ENCODE peak calls at places on chromosome 20, in six cellular contexts. J is fibroblast of lung, O is pancreas, Q is heart right ventricle, Z is GM23338, X is neuronal stem cell. U is an unnamed sample.

GRCh38 chr20:53795170-53795569 is 201.5 kb upstream of the ZNF217 start:
- DNase-seq in J (peak; percentile 61), O (no peak), Q (no peak), Z (no peak), X (no peak), U (no peak)

GRCh38 chr20:57851025-57851682 is 141.3 kb upstream of the PMEPA1 start:
- DNase-seq in J (no peak), O (no peak), Q (peak; percentile 67), Z (no peak), X (no peak), U (no peak)

GRCh38 chr20:2778602-2779321 is 21.7 kb downstream of the CPXM1 start:
- DNase-seq in J (no peak), O (no peak), Q (no peak), Z (no peak), X (no peak), U (no peak)

GRCh38 chr20:6055161-6055783 is 1.4 kb upstream of the LRRN4 start:
- DNase-seq in J (no peak), O (no peak), Q (no peak), Z (no peak), X (no peak), U (no peak)

GRCh38 chr20:3812975-3813599 is 7.3 kb upstream of the AP5S1 start:
- DNase-seq in J (no peak), O (no peak), Q (no peak), Z (no peak), X (no peak), U (no peak)

GRCh38 chr20:58810879-58811250 is 39.8 kb downstream of the GNAS-AS1 start:
- DNase-seq in J (no peak), O (no peak), Q (no peak), Z (no peak), X (no peak), U (no peak)

GRCh38 chr20:14829897-14830296 is 492.5 kb upstream of the FLRT3 start:
- DNase-seq in J (no peak), O (no peak), Q (no peak), Z (no peak), X (no peak), U (no peak)

GRCh38 chr20:33433465-33433864 is 10.1 kb downstream of the SNTA1 start:
- DNase-seq in J (no peak), O (no peak), Q (peak; percentile 81), Z (no peak), X (no peak), U (peak; percentile 5)

GRCh38 chr20:4471221-4471620 is 250.5 kb upstream of the PRND start:
- DNase-seq in J (peak; percentile 55), O (no peak), Q (no peak), Z (no peak), X (no peak), U (no peak)

GRCh38 chr20:46022411-46023147 is 6.4 kb upstream of the SLC12A5 start:
- DNase-seq in J (no peak), O (peak; percentile 91), Q (peak; percentile 39), Z (peak; percentile 85), X (no peak), U (peak; percentile 72)

GRCh38 chr20:25676164-25676809 is 20.4 kb downstream of the ZNF337 start:
- DNase-seq in J (peak; percentile 81), O (no peak), Q (no peak), Z (no peak), X (no peak), U (no peak)

GRCh38 chr20:56890011-56890410 is 260.9 kb downstream of the TFAP2C start:
- DNase-seq in J (no peak), O (no peak), Q (no peak), Z (no peak), X (no peak), U (no peak)

GRCh38 chr20:35059110-35059509 is 33.5 kb downstream of the TRPC4AP start:
- DNase-seq in J (no peak), O (no peak), Q (no peak), Z (no peak), X (no peak), U (no peak)

GRCh38 chr20:35059612-35060011 is 33.0 kb downstream of the TRPC4AP start:
- DNase-seq in J (no peak), O (no peak), Q (no peak), Z (no peak), X (no peak), U (no peak)

GRCh38 chr20:35054804-35055203 is 37.8 kb downstream of the TRPC4AP start:
- DNase-seq in J (no peak), O (no peak), Q (no peak), Z (no peak), X (no peak), U (no peak)

GRCh38 chr20:35058184-35058583 is 34.4 kb downstream of the TRPC4AP start:
- DNase-seq in J (no peak), O (no peak), Q (no peak), Z (no peak), X (no peak), U (no peak)

DNA sequence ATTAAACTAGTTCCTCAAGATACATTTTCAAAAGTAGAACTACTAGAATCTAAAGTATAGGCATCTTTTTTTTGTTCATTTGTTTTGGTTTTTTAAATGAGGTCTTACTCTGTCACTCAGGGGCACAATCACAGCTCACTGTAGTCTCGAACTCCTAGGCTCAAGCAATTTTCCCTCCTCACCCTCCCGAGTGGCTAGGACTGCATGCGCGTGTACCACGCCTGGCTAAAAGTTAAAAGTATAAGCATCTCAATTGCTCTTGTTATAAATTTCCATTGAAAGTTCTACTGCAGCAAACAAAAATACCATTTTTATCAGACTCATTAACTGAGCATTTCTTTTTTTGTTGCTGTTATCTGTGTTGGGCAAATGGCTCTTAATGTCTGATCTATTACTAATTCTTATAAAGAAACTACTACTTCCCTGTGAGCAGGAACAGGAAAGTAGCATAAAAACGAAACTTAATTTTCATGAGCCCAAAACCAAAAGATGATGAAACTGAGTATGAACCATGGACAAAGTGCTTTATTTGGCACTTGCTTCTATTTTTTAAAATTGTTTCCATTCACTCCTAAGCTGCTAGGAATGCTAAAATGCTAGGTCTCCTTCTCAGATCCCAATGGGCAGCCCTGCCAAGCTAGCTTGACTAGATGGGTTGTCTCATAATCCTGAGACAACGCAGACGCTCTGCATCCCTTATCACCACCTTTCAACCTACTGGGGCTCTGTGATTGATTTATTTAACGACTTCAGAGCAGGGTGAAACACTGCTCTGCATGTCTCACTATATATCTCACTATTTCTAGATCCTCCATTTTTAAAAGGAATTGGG is 36.9 kb downstream of the TRPC4AP start:
- DNase-seq in J (peak; percentile 60), O (no peak), Q (no peak), Z (no peak), X (no peak), U (no peak)
- H3K27ac ChIP-seq in J (no peak overlapping the region), O (no peak overlapping the region), Q (peak overlapping the region; percentile 8), Z (no peak overlapping the region), X (no peak overlapping the region), U (no peak overlapping the region)

GRCh38 chr20:34639755-34640222 is 37.1 kb downstream of the PIGU start:
- DNase-seq in J (no peak), O (peak; percentile 57), Q (no peak), Z (no peak), X (no peak), U (no peak)

GRCh38 chr20:34634392-34634791 is 42.5 kb downstream of the PIGU start:
- DNase-seq in J (no peak), O (no peak), Q (no peak), Z (no peak), X (no peak), U (no peak)

GRCh38 chr20:34638532-34638931 is 38.4 kb downstream of the PIGU start:
- DNase-seq in J (no peak), O (no peak), Q (no peak), Z (no peak), X (no peak), U (no peak)

GRCh38 chr20:34636648-34637047 is 40.2 kb downstream of the PIGU start:
- DNase-seq in J (no peak), O (no peak), Q (no peak), Z (no peak), X (no peak), U (no peak)

DNA sequence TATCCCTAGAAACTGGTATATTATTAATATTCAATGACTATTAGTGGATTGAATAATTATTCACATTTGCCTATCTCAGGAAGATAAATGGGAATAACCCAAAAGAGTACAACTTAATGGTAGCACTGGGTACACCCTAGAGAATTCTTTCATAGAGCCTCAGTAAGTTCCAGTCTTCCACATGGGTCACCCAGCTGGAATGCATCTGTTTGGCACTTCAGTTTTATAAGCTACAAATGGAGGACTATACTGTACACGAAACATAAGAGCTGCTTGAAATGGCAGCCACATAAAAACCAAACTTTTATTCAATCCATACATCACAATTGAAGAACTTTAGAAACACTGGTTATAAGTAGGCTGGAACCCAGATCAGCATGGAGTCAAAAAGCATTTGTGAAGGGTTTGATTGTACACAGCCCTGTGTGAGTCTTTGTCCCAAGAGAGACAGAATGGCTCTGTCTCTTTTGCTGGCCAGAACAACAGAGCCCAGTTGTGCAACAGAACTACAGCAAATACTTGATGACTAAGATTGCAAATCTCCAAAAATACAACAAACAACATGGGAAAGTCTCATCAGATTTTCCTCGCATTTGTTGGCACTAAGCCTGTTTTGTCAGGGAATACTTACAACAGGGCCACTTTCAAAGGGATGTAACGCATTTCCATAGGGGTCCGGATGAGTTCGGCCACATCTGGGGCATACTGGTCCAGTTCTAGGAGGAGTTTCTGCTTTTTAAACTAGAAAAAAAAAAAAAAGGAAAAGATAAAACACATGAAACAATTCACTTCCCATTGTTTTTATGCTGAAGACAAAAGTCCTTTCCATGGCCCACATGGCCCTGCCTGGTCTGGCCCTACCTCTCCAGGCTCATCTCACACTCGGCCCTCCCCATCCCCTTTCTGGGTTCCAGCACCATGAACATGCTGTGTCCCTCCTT is 39.4 kb downstream of the PIGU start:
- DNase-seq in J (peak; percentile 23), O (no peak), Q (peak; percentile 46), Z (no peak), X (no peak), U (peak; percentile 72)
- H3K27ac ChIP-seq in J (peak overlapping the region; percentile 31), O (no peak overlapping the region), Q (peak overlapping the region; percentile 45), Z (no peak overlapping the region), X (no peak overlapping the region), U (peak overlapping the region; percentile 93)

GRCh38 chr20:23048283-23049200 is 930 bp downstream of the THBD start:
- DNase-seq in J (peak; percentile 22), O (peak; percentile 72), Q (peak; percentile 50), Z (peak; percentile 84), X (peak; percentile 24), U (no peak)

GRCh38 chr20:23047001-23047737 is 2.3 kb downstream of the THBD start:
- DNase-seq in J (no peak), O (no peak), Q (no peak), Z (no peak), X (no peak), U (no peak)

GRCh38 chr20:23046431-23046830 is 3.0 kb downstream of the THBD start:
- DNase-seq in J (no peak), O (no peak), Q (no peak), Z (no peak), X (no peak), U (no peak)

GRCh38 chr20:23049201-23049932 is at the start of gene THBD:
- DNase-seq in J (peak; percentile 52), O (peak; percentile 71), Q (peak; percentile 88), Z (peak; percentile 68), X (peak; percentile 30), U (no peak)

GRCh38 chr20:23047738-23048214 is 1.7 kb downstream of the THBD start:
- DNase-seq in J (no peak), O (no peak), Q (peak; percentile 22), Z (peak; percentile 12), X (no peak), U (no peak)
- H3K27ac ChIP-seq in J (no peak overlapping the region), O (no peak overlapping the region), Q (peak overlapping the region; percentile 91), Z (no peak overlapping the region), X (no peak overlapping the region), U (no peak overlapping the region)

DNA sequence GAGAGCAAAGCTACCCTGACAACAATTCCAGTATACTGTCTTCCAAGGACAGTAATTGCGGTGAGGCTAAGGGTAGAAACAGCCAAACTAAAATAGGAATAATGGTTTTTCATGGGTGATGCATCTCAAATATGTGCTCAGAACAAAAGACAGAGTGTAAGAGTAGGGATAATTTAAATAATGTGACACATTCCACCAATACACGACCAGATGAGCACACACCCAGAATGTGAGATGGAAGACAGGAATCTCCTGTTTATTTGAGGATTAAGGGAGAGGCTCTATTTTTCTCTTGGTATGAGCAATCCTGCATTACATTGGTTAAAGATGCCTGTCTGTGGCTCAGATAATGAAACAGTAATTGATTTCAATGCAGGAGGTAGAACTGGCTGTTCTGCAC is 292.9 kb upstream of the ZFP64 start:
- DNase-seq in J (peak; percentile 90), O (no peak), Q (no peak), Z (no peak), X (no peak), U (no peak)
- H3K27ac ChIP-seq in J (no peak overlapping the region), O (no peak overlapping the region), Q (no peak overlapping the region), Z (no peak overlapping the region), X (no peak overlapping the region), U (no peak overlapping the region)